ENCODE peak calls at places on chromosomes 4 and X, in six cellular contexts. G, T, N, I, X and A are unnamed samples.

GRCh38 chrX:130805906-130806305 is 97.1 kb downstream of the ENOX2 start:
- DNase-seq in G (no peak), T (no peak), N (no peak), I (peak; percentile 7), X (no peak), A (no peak)

GRCh38 chrX:138925330-138925729 is 213.8 kb upstream of the FGF13 start:
- DNase-seq in G (no peak), T (no peak), N (peak; percentile 46), I (peak; percentile 94), X (no peak), A (no peak)

GRCh38 chr4:108787106-108787505 is 24.3 kb upstream of the ETNPPL start:
- DNase-seq in G (no peak), T (no peak), N (no peak), I (no peak), X (no peak), A (no peak)

GRCh38 chr4:60743654-60744053 is 456.5 kb upstream of the ADGRL3 start:
- DNase-seq in G (no peak), T (no peak), N (no peak), I (no peak), X (no peak), A (no peak)

GRCh38 chrX:101057095-101057714 is 5.3 kb upstream of the TRMT2B start:
- DNase-seq in G (no peak), T (no peak), N (no peak), I (peak; percentile 50), X (no peak), A (no peak)

GRCh38 chr4:14452001-14452400 is 550.3 kb upstream of the CPEB2 start:
- DNase-seq in G (no peak), T (no peak), N (no peak), I (no peak), X (no peak), A (no peak)

GRCh38 chrX:110317079-110317819 is 636 bp downstream of the AMMECR1 start:
- DNase-seq in G (peak; percentile 1), T (peak; percentile 53), N (no peak), I (no peak), X (no peak), A (no peak)

GRCh38 chr4:41976775-41977516 is 4.6 kb upstream of the DCAF4L1 start:
- DNase-seq in G (no peak), T (no peak), N (no peak), I (no peak), X (peak; percentile 35), A (no peak)

GRCh38 chrX:119421306-119421705 is 22.2 kb downstream of the SLC25A43 start:
- DNase-seq in G (no peak), T (no peak), N (no peak), I (no peak), X (no peak), A (no peak)

GRCh38 chrX:1448793-1449580 is 3.7 kb downstream of the ASMTL start:
- DNase-seq in G (no peak), T (no peak), N (no peak), I (no peak), X (no peak), A (no peak)

GRCh38 chrX:81708506-81708905 is 506.6 kb downstream of the SH3BGRL start:
- DNase-seq in G (no peak), T (no peak), N (no peak), I (peak; percentile 23), X (no peak), A (no peak)

GRCh38 chr4:128871948-128872347 is 62.4 kb downstream of the JADE1 start:
- DNase-seq in G (no peak), T (no peak), N (peak; percentile 93), I (peak; percentile 88), X (no peak), A (no peak)